ENCODE peak calls at places on chromosomes 16 and 17, in nine cellular contexts. G is neural progenitor cell, Q is fibroblast of lung, D is IMR-90, X is H1, U is HCT116, P is HepG2, T is MM.1S, O is SK-N-SH. A is an unnamed sample.

GRCh38 chr16:50696575-50697420 is 3.4 kb downstream of the NOD2 start:
- DNase-seq in D (peak), Q (peak), T (peak), X (no peak), U (peak), G (no peak), P (peak), O (no peak), A (no peak)

GRCh38 chr16:59684911-59685310 is 950.8 kb upstream of the GOT2 start:
- DNase-seq in X (no peak), G (no peak), P (no peak), D (peak), O (no peak), U (no peak), Q (peak), T (no peak), A (no peak)

GRCh38 chr17:9123594-9124553 is 102.6 kb downstream of the NTN1 start:
- DNase-seq in D (no peak), G (no peak), X (no peak), U (no peak), O (no peak), P (no peak), T (no peak), Q (no peak), A (no peak)

GRCh38 chr17:10072086-10072485 is 126.3 kb downstream of the GAS7 start:
- DNase-seq in Q (no peak), U (no peak), T (no peak), P (no peak), X (no peak), G (no peak), D (no peak), O (no peak), A (no peak)

GRCh38 chr16:64990101-64990500 is 131.8 kb downstream of the CDH11 start:
- DNase-seq in D (no peak), G (no peak), Q (no peak), U (no peak), X (no peak), O (no peak), T (no peak), P (no peak), A (no peak)

GRCh38 chr16:50699345-50700159 is 6.1 kb downstream of the NOD2 start:
- DNase-seq in T (no peak), P (peak), O (no peak), G (no peak), U (no peak), Q (no peak), D (peak), X (no peak), A (no peak)

GRCh38 chr17:74243013-74243755 is 29.8 kb downstream of the TTYH2 start:
- DNase-seq in G (no peak), P (no peak), Q (no peak), T (no peak), D (no peak), X (no peak), U (no peak), O (peak), A (no peak)

GRCh38 chr17:3845754-3846738 is at the start of gene NCBP3:
- DNase-seq in T (peak), Q (peak), O (peak), U (peak), P (peak), X (peak), G (peak), D (peak), A (peak)

GRCh38 chr16:50879873-50880695 is 138.2 kb downstream of the CYLD start:
- DNase-seq in G (peak), T (no peak), D (no peak), U (no peak), Q (no peak), P (no peak), O (no peak), X (peak), A (no peak)

GRCh38 chr16:50697881-50698767 is 4.7 kb downstream of the NOD2 start:
- DNase-seq in P (no peak), O (no peak), U (no peak), Q (peak), G (no peak), T (peak), X (no peak), D (peak), A (no peak)

GRCh38 chr17:80882926-80883685 is 108.5 kb upstream of the CHMP6 start:
- DNase-seq in G (no peak), P (no peak), O (no peak), T (no peak), D (no peak), U (no peak), X (no peak), Q (no peak), A (no peak)

GRCh38 chr16:89560413-89561194 is at the start of gene RPL13:
- DNase-seq in O (peak), X (peak), U (peak), P (peak), Q (peak), D (peak), G (peak), T (peak), A (peak)

GRCh38 chr17:7034955-7035590 is 742 bp upstream of the SLC16A13 start:
- DNase-seq in D (no peak), G (no peak), X (no peak), O (no peak), T (peak), U (no peak), Q (no peak), P (no peak), A (peak)

GRCh38 chr17:82112181-82112865 is 14.3 kb upstream of the FASN start:
- DNase-seq in Q (no peak), P (no peak), O (peak), D (no peak), U (no peak), T (no peak), X (no peak), G (no peak), A (no peak)

GRCh38 chr16:83046664-83047063 is 419.9 kb downstream of the CDH13 start:
- DNase-seq in D (no peak), T (no peak), Q (no peak), X (no peak), G (no peak), P (no peak), O (no peak), U (no peak), A (no peak)

GRCh38 chr17:56779306-56779705 is 54.4 kb downstream of the C17orf67 start:
- DNase-seq in G (no peak), T (no peak), D (no peak), P (no peak), X (no peak), O (no peak), U (no peak), Q (no peak), A (no peak)
- H3K4me3 ChIP-seq in G (no peak), T (peak), D (no peak), P (no peak), X (no peak), O (no peak), U (no peak), Q (no peak), A (peak)

DNA sequence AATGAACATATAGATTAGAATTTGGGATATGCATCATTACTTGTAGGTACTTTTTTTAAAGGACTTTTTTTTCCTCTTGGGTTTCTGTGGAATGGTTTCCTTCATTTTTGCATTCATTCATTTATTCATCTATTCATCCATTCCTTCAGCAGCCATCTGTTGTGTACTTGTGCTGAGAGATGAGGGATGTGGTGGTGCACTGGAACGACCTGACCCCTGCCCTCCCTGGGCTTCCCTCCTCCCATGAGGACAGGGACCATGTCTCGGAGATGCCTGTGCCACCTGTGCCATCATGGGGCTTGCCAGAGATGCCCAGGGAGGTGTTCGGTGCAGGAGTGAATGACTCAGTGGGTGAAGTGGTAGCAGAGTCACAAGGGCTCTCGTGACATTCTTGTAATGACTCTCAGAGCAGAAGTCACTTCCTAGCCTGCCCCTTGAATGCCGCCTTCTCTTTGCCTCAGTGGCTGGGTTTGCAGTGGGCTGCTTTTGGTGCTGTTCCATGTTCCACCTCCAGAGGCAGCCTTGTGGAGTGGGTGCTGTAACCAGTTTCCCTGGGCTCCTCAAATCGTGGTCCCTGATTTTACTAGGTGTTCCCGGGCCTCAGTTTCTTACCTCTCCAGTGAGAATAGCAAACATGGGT is 43.9 kb downstream of the CLEC16A start:
- DNase-seq in P (no peak), D (no peak), Q (no peak), T (no peak), U (no peak), X (peak), G (peak), O (no peak), A (peak)
- TF ChIP-seq CTCF in P (peak), D (peak), Q (no peak), T (peak), U (no peak), X (peak), G (peak), O (peak), A (peak)

GRCh38 chr16:67608367-67608766 is 36.6 kb upstream of the CARMIL2 start:
- DNase-seq in D (peak), O (no peak), G (no peak), T (no peak), X (no peak), P (no peak), Q (no peak), U (no peak), A (no peak)
- H3K9ac ChIP-seq in D (no peak), O (no peak), G (no peak), T (no peak), X (no peak), P (no peak), Q (no peak), U (no peak), A (no peak)

DNA sequence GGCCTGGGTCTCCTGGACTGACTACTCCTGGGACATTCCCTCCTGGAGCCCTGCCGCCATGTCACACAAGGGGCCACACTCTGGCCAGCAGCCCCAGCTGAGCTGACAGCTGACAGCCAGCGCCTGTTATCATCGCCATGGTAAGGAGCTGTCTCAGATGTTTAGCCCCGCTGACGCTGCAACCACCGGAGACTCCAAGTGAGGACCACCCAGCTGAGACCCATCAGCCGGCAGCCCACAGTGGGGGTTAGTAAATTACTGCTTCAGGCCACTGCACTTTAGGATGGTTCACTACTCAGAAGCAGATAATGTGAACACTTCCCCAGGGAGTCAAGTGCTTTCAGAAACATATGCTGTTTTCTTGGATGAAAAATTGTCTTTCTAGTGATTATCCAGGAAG is 14.6 kb upstream of the SPHK1 start:
- DNase-seq in D (no peak), Q (no peak), O (peak), G (no peak), U (no peak), X (no peak), P (no peak), T (no peak), A (no peak)
- H3K4me3 ChIP-seq in D (no peak), Q (no peak), O (no peak), G (no peak), U (no peak), X (no peak), P (no peak), T (no peak), A (no peak)

GRCh38 chr16:30063893-30064745 is 1.4 kb upstream of the ALDOA start:
- DNase-seq in D (peak), X (peak), O (peak), Q (peak), G (peak), U (no peak), T (peak), P (peak), A (peak)

GRCh38 chr16:30065943-30066881 is 652 bp downstream of the ALDOA start:
- DNase-seq in P (no peak), T (no peak), X (no peak), G (peak), Q (peak), D (peak), O (peak), U (no peak), A (no peak)

GRCh38 chr16:30064746-30065111 is 831 bp upstream of the ALDOA start:
- DNase-seq in X (no peak), G (no peak), D (no peak), U (no peak), Q (no peak), P (no peak), T (no peak), O (no peak), A (no peak)

GRCh38 chr16:30066882-30067583 is 1.5 kb downstream of the ALDOA start:
- DNase-seq in P (no peak), D (no peak), X (no peak), O (peak), T (no peak), G (no peak), U (no peak), Q (no peak), A (no peak)

DNA sequence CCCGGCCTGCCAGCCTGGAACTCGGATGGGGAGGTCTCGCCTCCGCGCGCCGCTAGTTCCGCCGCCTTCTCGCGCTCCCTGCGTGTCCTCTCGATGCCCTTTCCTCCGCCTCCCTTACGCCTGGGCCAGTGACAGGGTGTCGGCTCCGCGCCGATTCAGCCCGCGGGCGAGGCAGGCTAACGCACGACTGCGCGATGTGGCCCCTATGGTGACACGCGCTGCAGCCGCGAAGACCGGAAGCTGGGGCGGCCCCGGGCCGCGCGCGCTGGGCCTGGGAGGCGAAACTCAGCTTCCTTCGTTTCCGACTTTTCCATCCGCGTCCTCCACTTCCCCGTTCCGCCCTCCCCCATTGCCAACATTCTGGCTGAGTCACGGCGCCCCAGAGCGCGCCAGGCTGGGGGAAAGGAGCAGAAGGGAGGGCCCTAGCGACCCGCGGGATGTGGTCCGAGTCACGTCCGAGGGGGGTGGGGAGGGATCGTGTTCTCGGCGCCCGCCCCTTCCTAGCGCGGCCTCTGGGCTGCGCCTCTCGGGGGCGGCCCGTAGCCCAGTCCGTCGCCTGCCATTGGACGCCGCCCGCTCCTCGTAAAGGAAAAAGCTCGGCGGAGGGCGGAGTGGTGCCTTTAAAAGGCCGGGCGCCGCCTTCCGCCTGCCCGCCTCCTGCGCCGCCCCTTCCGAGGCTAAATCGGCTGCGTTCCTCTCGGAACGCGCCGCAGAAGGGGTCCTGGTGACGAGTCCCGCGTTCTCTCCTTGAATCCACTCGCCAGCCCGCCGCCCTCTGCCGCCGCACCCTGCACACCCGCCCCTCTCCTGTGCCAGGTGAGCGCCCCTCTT is at the start of gene ALDOA:
- DNase-seq in P (peak), T (peak), Q (peak), O (peak), X (peak), G (peak), U (peak), D (peak), A (peak)
- TF ChIP-seq CTCF in P (peak), T (no peak), Q (no peak), O (no peak), X (no peak), G (no peak), U (no peak), D (no peak), A (no peak)

GRCh38 chr16:86387461-86388440 is 122.6 kb upstream of the FOXF1 start:
- DNase-seq in X (no peak), Q (peak), U (peak), G (no peak), T (no peak), P (no peak), D (peak), O (no peak), A (no peak)
- H3K9ac ChIP-seq in X (no peak), Q (no peak), U (no peak), G (no peak), T (no peak), P (no peak), D (no peak), O (no peak), A (no peak)

GRCh38 chr16:31568577-31569359 is 41.1 kb downstream of the AHSP start:
- DNase-seq in P (no peak), X (peak), G (peak), O (peak), D (no peak), T (no peak), Q (peak), U (no peak), A (no peak)
- H3K4me3 ChIP-seq in P (no peak), X (peak), G (peak), O (peak), D (peak), T (no peak), Q (no peak), U (no peak), A (no peak)

DNA sequence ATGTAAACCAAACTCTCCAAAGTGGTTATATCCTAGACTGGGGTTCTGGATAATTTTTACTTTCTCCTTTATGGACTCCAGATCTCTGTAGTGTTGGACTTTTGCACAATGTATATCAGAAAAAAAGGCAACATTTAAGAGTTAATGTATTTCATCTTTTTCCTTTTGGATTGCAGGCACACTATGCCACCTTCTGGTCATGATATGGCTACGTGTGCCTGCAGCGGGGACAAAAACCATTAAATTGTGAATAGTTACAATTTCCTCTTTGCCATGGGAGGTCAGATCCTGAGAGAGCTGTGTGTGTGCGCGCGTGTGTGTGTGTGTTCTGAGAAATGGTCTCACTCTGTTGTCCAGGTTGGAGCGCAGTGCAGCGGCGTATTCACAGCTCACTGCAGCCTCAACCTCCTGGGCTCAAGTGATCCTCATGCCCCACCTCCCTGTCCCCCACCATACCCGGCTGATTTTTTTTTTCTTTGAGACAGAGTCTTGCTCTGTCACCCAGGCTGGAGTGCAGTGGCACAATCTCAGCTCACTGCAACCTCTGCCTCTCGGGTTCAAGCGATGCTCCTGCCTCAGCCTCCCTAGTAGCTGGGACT is 4.3 kb upstream of the SGF29 start:
- DNase-seq in X (no peak), U (peak), P (peak), O (peak), T (peak), Q (peak), G (no peak), D (peak), A (no peak)
- TF ChIP-seq CTCF in X (peak), U (peak), P (peak), O (peak), T (peak), Q (peak), G (peak), D (peak), A (peak)